ENCODE peak calls at places on chromosomes 2 and 18, in nine cellular contexts. B is SHP77 treated with DMSO at 0.1 percent for 48 hours, T is HTR-8/SVneo, Z is ELR, R is KG1, S is Kasumi-1, D is SJCRH30, A is Right ventricle myocardium superior, E is substantia nigra. J is an unnamed sample.

GRCh38 chr2:181779288-181779871 is 99.1 kb upstream of the NEUROD1 start:
- DNase-seq in E (no peak), B (no peak), S (no peak), Z (no peak), A (no peak), R (no peak), D (no peak), T (no peak), J (no peak)

GRCh38 chr2:23488584-23488983 is 103.6 kb downstream of the KLHL29 start:
- DNase-seq in R (no peak), D (no peak), Z (no peak), E (no peak), S (no peak), B (no peak), T (no peak), A (peak), J (no peak)

GRCh38 chr18:32468147-32468845 is 2.4 kb downstream of the GAREM1 start:
- DNase-seq in Z (no peak), T (no peak), E (no peak), R (no peak), D (no peak), B (no peak), S (no peak), A (no peak), J (no peak)

GRCh38 chr2:145558617-145559350 is 1038.9 kb upstream of the ZEB2 start:
- DNase-seq in S (no peak), D (no peak), R (no peak), E (no peak), B (no peak), T (no peak), A (no peak), Z (no peak), J (no peak)

GRCh38 chr2:69119104-69119503 is 106.1 kb downstream of the ANTXR1 start:
- DNase-seq in B (no peak), Z (no peak), D (no peak), R (no peak), E (no peak), A (no peak), T (no peak), S (no peak), J (no peak)

GRCh38 chr2:1605659-1606400 is 138.5 kb downstream of the PXDN start:
- DNase-seq in A (no peak), D (peak), S (no peak), E (no peak), B (peak), R (no peak), T (no peak), Z (peak), J (peak)

GRCh38 chr2:215982465-215982875 is 30.9 kb downstream of the MREG start:
- DNase-seq in T (no peak), S (no peak), R (no peak), Z (peak), B (peak), D (no peak), A (no peak), E (no peak), J (no peak)

GRCh38 chr18:68447286-68447685 is 267.6 kb downstream of the TMX3 start:
- DNase-seq in B (no peak), R (no peak), Z (peak), T (no peak), S (no peak), E (no peak), D (no peak), A (no peak), J (no peak)

GRCh38 chr2:120559401-120559800 is 176.3 kb upstream of the GLI2 start:
- DNase-seq in D (no peak), T (peak), Z (peak), R (no peak), E (no peak), A (no peak), B (no peak), S (no peak), J (no peak)

GRCh38 chr2:71617266-71617665 is 163.9 kb downstream of the DYSF start:
- DNase-seq in S (no peak), R (no peak), B (no peak), T (no peak), A (no peak), D (no peak), Z (no peak), E (no peak), J (peak)

GRCh38 chr2:241547781-241548450 is 10.6 kb upstream of the BOK start:
- DNase-seq in T (no peak), S (no peak), R (no peak), B (no peak), Z (peak), D (no peak), E (no peak), A (no peak), J (no peak)

J was measured in psoas muscle.